ENCODE peak calls at places on chromosomes 13 and 19, in seven cellular contexts. N is small intestine, Z is neuronal stem cell, X is right lobe of liver, F is IMR-90, W is H1, A is K562. I is an unnamed sample. For H3K4me1, the result is how much of the 10 kb centered on the place peaks cover.

GRCh38 chr19:34188388-34188787 is 16.1 kb downstream of the LSM14A start:
- DNase-seq in W (no peak), N (no peak), F (no peak), Z (no peak), X (no peak), A (no peak), I (no peak)

GRCh38 chr19:10510301-10510802 is 6.9 kb downstream of the S1PR5 start:
- DNase-seq in X (no peak), N (no peak), W (no peak), Z (peak), A (peak), F (no peak), I (no peak)

GRCh38 chr19:5498817-5499535 is 43.8 kb downstream of the ZNRF4 start:
- DNase-seq in W (peak), A (no peak), N (no peak), Z (peak), F (no peak), X (no peak), I (no peak)

GRCh38 chr19:10238172-10238783 is 7.1 kb upstream of the S1PR2 start:
- DNase-seq in Z (no peak), W (no peak), F (peak), N (peak), X (no peak), A (no peak), I (peak)

GRCh38 chr19:12778020-12778904 is 2.9 kb upstream of the HOOK2 start:
- DNase-seq in F (peak), A (peak), W (no peak), N (peak), Z (no peak), X (peak), I (peak)

GRCh38 chr13:52405767-52406494 is at the start of gene THSD1:
- DNase-seq in X (peak), F (peak), W (no peak), A (no peak), Z (peak), N (no peak), I (peak)

GRCh38 chr13:98665638-98665995 is 86.9 kb downstream of the SLC15A1 start:
- DNase-seq in W (no peak), Z (no peak), A (no peak), X (no peak), F (no peak), N (no peak), I (no peak)

GRCh38 chr19:45575216-45575615 is 9.4 kb downstream of the OPA3 start:
- DNase-seq in F (no peak), W (no peak), A (no peak), Z (no peak), X (no peak), N (no peak), I (no peak)

GRCh38 chr13:48749699-48750473 is 96.2 kb downstream of the CYSLTR2 start:
- DNase-seq in A (peak), W (peak), N (peak), Z (peak), X (no peak), F (peak), I (peak)

GRCh38 chr19:44747739-44748425 is 626 bp upstream of the BCL3 start:
- DNase-seq in N (peak), X (peak), W (no peak), Z (no peak), A (no peak), F (peak), I (peak)

GRCh38 chr13:42266464-42266863 is 5.5 kb upstream of the AKAP11 start:
- DNase-seq in W (no peak), F (peak), N (no peak), X (no peak), A (no peak), Z (no peak), I (peak)

GRCh38 chr13:30147380-30147779 is 160.0 kb downstream of the KATNAL1 start:
- DNase-seq in X (no peak), F (no peak), W (no peak), N (no peak), Z (no peak), A (no peak), I (no peak)

GRCh38 chr19:29487432-29487831 is 38.4 kb upstream of the VSTM2B start:
- DNase-seq in Z (no peak), N (no peak), W (no peak), F (no peak), X (no peak), A (no peak), I (no peak)

GRCh38 chr13:72864142-72865035 is 82.5 kb downstream of the PIBF1 start:
- DNase-seq in W (no peak), N (no peak), X (no peak), F (peak), Z (no peak), A (no peak), I (no peak)

GRCh38 chr13:31962661-31963345 is 68.8 kb upstream of the FRY start:
- DNase-seq in F (peak), W (no peak), Z (no peak), X (no peak), A (peak), N (no peak), I (no peak)

GRCh38 chr13:26458196-26458734 is 99.2 kb upstream of the WASF3 start:
- DNase-seq in N (no peak), F (no peak), Z (no peak), W (no peak), X (no peak), A (no peak), I (no peak)

GRCh38 chr13:93771229-93771628 is 544.6 kb downstream of the GPC6 start:
- DNase-seq in N (no peak), W (no peak), X (no peak), A (no peak), Z (peak), F (no peak), I (no peak)

GRCh38 chr13:27481766-27482165 is 31.4 kb upstream of the MTIF3 start:
- DNase-seq in A (peak), F (peak), Z (peak), W (peak), N (peak), X (peak), I (no peak)

GRCh38 chr19:16319466-16319865 is 5.2 kb upstream of the KLF2 start:
- DNase-seq in F (peak), X (no peak), A (no peak), Z (no peak), N (no peak), W (no peak), I (no peak)

GRCh38 chr19:662207-662961 is 630 bp downstream of the RNF126 start:
- DNase-seq in N (peak), F (peak), X (peak), W (no peak), A (peak), Z (no peak), I (no peak)

GRCh38 chr19:55646889-55647731 is 902 bp upstream of the CCDC106 start:
- DNase-seq in X (no peak), N (no peak), A (no peak), F (no peak), W (no peak), Z (no peak), I (no peak)

GRCh38 chr19:7488736-7489353 is at the start of gene PEX11G:
- DNase-seq in F (peak), A (peak), W (peak), N (peak), Z (peak), X (peak), I (peak)

GRCh38 chr19:33557720-33558119 is 36.1 kb upstream of the PEPD start:
- DNase-seq in N (no peak), X (no peak), W (no peak), Z (no peak), A (no peak), F (no peak), I (no peak)

GRCh38 chr13:20528451-20528850 is 2.8 kb upstream of the CRYL1 start:
- DNase-seq in X (no peak), Z (no peak), A (no peak), F (no peak), W (no peak), N (no peak), I (no peak)

GRCh38 chr19:51127755-51128154 is 3.0 kb downstream of the SIGLEC9 start:
- DNase-seq in Z (no peak), X (peak), W (no peak), N (no peak), A (peak), F (peak), I (no peak)

GRCh38 chr19:14890616-14891379 is 4.9 kb upstream of the OR7A17 start:
- DNase-seq in F (no peak), N (no peak), A (peak), W (no peak), X (no peak), Z (no peak), I (no peak)

GRCh38 chr13:50123515-50123861 is 108.2 kb downstream of the KCNRG start:
- DNase-seq in N (no peak), Z (no peak), X (no peak), W (no peak), A (no peak), F (no peak), I (no peak)

GRCh38 chr13:96551540-96551939 is 442.7 kb downstream of the OXGR1 start:
- DNase-seq in A (no peak), F (no peak), X (no peak), N (no peak), Z (no peak), W (no peak), I (no peak)

GRCh38 chr13:48860369-48860768 is 115.3 kb upstream of the FNDC3A start:
- DNase-seq in A (no peak), N (no peak), W (no peak), F (no peak), X (no peak), Z (no peak), I (no peak)

GRCh38 chr13:32142956-32143375 is 111.4 kb downstream of the FRY start:
- DNase-seq in N (no peak), A (no peak), Z (no peak), F (peak), W (peak), X (no peak), I (no peak)

GRCh38 chr19:45136507-45137178 is 24.1 kb downstream of the NKPD1 start:
- DNase-seq in N (no peak), Z (no peak), F (no peak), X (no peak), W (no peak), A (no peak), I (no peak)

GRCh38 chr19:42282810-42283247 is 13.8 kb downstream of the CIC start:
- DNase-seq in X (no peak), F (no peak), N (no peak), A (peak), Z (no peak), W (no peak), I (no peak)

GRCh38 chr13:113969311-113969972 is 4.4 kb downstream of the C13orf46 start:
- DNase-seq in W (no peak), X (no peak), Z (no peak), N (no peak), F (no peak), A (no peak), I (no peak)

GRCh38 chr19:39645800-39646411 is 9.8 kb upstream of the LGALS16 start:
- DNase-seq in Z (peak), X (no peak), N (no peak), W (no peak), F (peak), A (peak), I (no peak)

GRCh38 chr13:75458696-75459422 is 23.1 kb downstream of the TBC1D4 start:
- DNase-seq in N (peak), X (peak), W (no peak), F (no peak), A (no peak), Z (no peak), I (peak)
- H3K27ac ChIP-seq in N (no peak), X (peak), W (peak), F (no peak), A (no peak), Z (no peak), I (peak)

GRCh38 chr13:111186305-111186930 is 71.3 kb downstream of the ARHGEF7 start:
- DNase-seq in Z (no peak), N (no peak), X (no peak), F (no peak), A (no peak), W (no peak), I (no peak)
- H3K4me1 ChIP-seq in Z (under half), N (under half), X (under half), F (under half), A (under half), W (under half), I (half or more)

GRCh38 chr19:18764591-18765051 is 26.5 kb downstream of the COMP start:
- DNase-seq in A (no peak), Z (no peak), N (no peak), W (no peak), F (no peak), X (no peak), I (no peak)
- H3K27ac ChIP-seq in A (no peak), Z (no peak), N (no peak), W (no peak), F (no peak), X (no peak), I (no peak)

GRCh38 chr19:17794731-17795494 is at the start of gene B3GNT3:
- DNase-seq in Z (no peak), W (no peak), F (no peak), A (peak), N (peak), X (no peak), I (no peak)

GRCh38 chr19:17796838-17797168 is 1.9 kb downstream of the B3GNT3 start:
- DNase-seq in F (no peak), A (no peak), N (no peak), Z (no peak), X (no peak), W (no peak), I (no peak)

GRCh38 chr19:17797397-17798201 is 2.7 kb downstream of the B3GNT3 start:
- DNase-seq in W (no peak), X (peak), N (peak), A (no peak), F (no peak), Z (no peak), I (no peak)

GRCh38 chr19:17795495-17795856 is 538 bp downstream of the B3GNT3 start:
- DNase-seq in F (no peak), N (no peak), Z (no peak), A (no peak), W (no peak), X (no peak), I (no peak)

GRCh38 chr19:17796013-17796837 is 1.3 kb downstream of the B3GNT3 start:
- DNase-seq in N (peak), A (no peak), Z (no peak), F (no peak), X (no peak), W (no peak), I (no peak)
- H3K4me1 ChIP-seq in N (under half), A (under half), Z (under half), F (under half), X (under half), W (under half), I (under half)

GRCh38 chr19:47005164-47005641 is 14.4 kb upstream of the NPAS1 start:
- DNase-seq in W (no peak), X (no peak), N (no peak), A (no peak), Z (no peak), F (no peak), I (no peak)
- H3K27ac ChIP-seq in W (no peak), X (no peak), N (no peak), A (no peak), Z (no peak), F (no peak), I (no peak)

DNA sequence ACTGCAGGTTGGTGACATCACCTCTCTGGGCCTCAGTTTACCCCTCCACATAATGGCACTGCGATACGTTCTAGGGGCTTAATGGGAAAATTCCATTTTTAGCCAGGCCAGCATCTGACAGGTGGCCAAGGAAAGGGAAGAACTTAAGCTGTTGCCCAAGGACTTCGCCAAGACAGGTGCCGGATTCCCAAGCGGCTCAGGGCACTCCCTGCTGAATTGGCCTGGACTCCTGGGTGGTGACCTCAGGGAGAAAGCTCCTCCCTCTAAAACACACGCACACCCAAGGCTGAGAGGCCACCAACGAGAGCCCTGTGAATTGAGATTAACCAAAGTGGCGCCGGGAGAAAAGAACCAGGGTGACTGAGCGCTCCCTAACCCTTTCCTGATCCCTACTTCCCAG is 13.3 kb downstream of the MAST3 start:
- DNase-seq in F (no peak), X (no peak), Z (no peak), W (no peak), N (peak), A (no peak), I (no peak)
- H3K4me1 ChIP-seq in F (under half), X (under half), Z (under half), W (under half), N (under half), A (under half), I (under half)

GRCh38 chr13:40596484-40596883 is 70.0 kb downstream of the FOXO1 start:
- DNase-seq in N (no peak), F (no peak), W (no peak), Z (no peak), X (no peak), A (no peak), I (no peak)
- H3K27ac ChIP-seq in N (no peak), F (no peak), W (no peak), Z (no peak), X (no peak), A (no peak), I (no peak)

GRCh38 chr19:18424122-18424889 is 5.1 kb downstream of the SSBP4 start:
- DNase-seq in A (no peak), X (no peak), N (no peak), F (no peak), W (no peak), Z (no peak), I (no peak)
- H3K4me1 ChIP-seq in A (half or more), X (under half), N (under half), F (under half), W (under half), Z (under half), I (half or more)

DNA sequence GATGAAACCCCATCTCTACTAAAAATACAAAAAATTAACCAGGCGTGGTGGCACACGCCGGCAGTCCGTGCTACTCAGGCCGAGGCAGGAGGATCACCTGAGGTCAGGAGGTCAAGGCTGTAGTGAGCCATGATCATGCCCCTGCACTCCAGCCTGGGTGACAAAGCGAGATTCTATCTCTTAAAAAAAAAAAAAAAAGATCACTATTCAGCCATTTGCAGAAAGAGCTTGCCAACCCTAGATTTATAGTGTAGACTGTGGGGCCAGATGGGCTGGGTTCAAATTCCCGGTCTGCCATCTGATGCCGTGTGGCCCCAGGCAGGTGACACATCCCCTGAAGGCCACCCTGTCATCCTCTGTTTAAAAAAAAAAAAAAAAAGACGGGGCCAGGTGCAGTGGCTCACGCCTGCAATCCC is 28.9 kb downstream of the SMIM24 start:
- DNase-seq in W (no peak), X (no peak), F (no peak), Z (no peak), A (no peak), N (no peak), I (no peak)
- H3K27ac ChIP-seq in W (no peak), X (peak), F (peak), Z (no peak), A (peak), N (no peak), I (peak)

I was measured in heart right ventricle.